ENCODE peak calls at places on chromosomes 7 and 10, in six cellular contexts. One of them, this sample, is unnamed.

GRCh38 chr7:121182281-121182680 is 146.5 kb upstream of the WNT16 start:
- DNase-seq in epithelial cell of esophagus: no peak
- DNase-seq in AML-193: no peak
- DNase-seq in stimulated activated naive CD8-positive, alpha-beta T cell treated with anti-CD3 and anti-CD28 coated beads, Interleukin-15, Interleukin-2, amounts not matched to agents 100 U/mL and 50 U/mL, for 24 hours: no peak
- DNase-seq in stimulated activated CD8-positive, alpha-beta memory T cell treated with anti-CD3 and anti-CD28 coated beads, Interleukin-15, amount 100 ng/mL, for 24 hours: no peak
- DNase-seq in T-helper 17 cell: no peak
- DNase-seq in this sample: no peak

GRCh38 chr7:41930538-41931262 is 227.8 kb upstream of the INHBA start:
- DNase-seq in AML-193: no peak
- DNase-seq in epithelial cell of esophagus: peak
- DNase-seq in T-helper 17 cell: no peak
- DNase-seq in stimulated activated naive CD8-positive, alpha-beta T cell treated with anti-CD3 and anti-CD28 coated beads, Interleukin-15, Interleukin-2, amounts not matched to agents 100 U/mL and 50 U/mL, for 24 hours: no peak
- DNase-seq in stimulated activated CD8-positive, alpha-beta memory T cell treated with anti-CD3 and anti-CD28 coated beads, Interleukin-15, amount 100 ng/mL, for 24 hours: no peak
- DNase-seq in this sample: no peak

GRCh38 chr10:61438141-61438984 is 14.8 kb downstream of the TMEM26 start:
- DNase-seq in epithelial cell of esophagus: no peak
- DNase-seq in stimulated activated naive CD8-positive, alpha-beta T cell treated with anti-CD3 and anti-CD28 coated beads, Interleukin-15, Interleukin-2, amounts not matched to agents 100 U/mL and 50 U/mL, for 24 hours: no peak
- DNase-seq in AML-193: no peak
- DNase-seq in stimulated activated CD8-positive, alpha-beta memory T cell treated with anti-CD3 and anti-CD28 coated beads, Interleukin-15, amount 100 ng/mL, for 24 hours: no peak
- DNase-seq in T-helper 17 cell: no peak
- DNase-seq in this sample: no peak

GRCh38 chr7:128082431-128082830 is 51.2 kb upstream of the LRRC4 start:
- DNase-seq in epithelial cell of esophagus: no peak
- DNase-seq in stimulated activated naive CD8-positive, alpha-beta T cell treated with anti-CD3 and anti-CD28 coated beads, Interleukin-15, Interleukin-2, amounts not matched to agents 100 U/mL and 50 U/mL, for 24 hours: no peak
- DNase-seq in stimulated activated CD8-positive, alpha-beta memory T cell treated with anti-CD3 and anti-CD28 coated beads, Interleukin-15, amount 100 ng/mL, for 24 hours: no peak
- DNase-seq in T-helper 17 cell: no peak
- DNase-seq in AML-193: no peak
- DNase-seq in this sample: no peak

GRCh38 chr10:105950410-105950809 is 1214.1 kb downstream of the SORCS1 start:
- DNase-seq in stimulated activated CD8-positive, alpha-beta memory T cell treated with anti-CD3 and anti-CD28 coated beads, Interleukin-15, amount 100 ng/mL, for 24 hours: no peak
- DNase-seq in stimulated activated naive CD8-positive, alpha-beta T cell treated with anti-CD3 and anti-CD28 coated beads, Interleukin-15, Interleukin-2, amounts not matched to agents 100 U/mL and 50 U/mL, for 24 hours: peak
- DNase-seq in epithelial cell of esophagus: peak
- DNase-seq in AML-193: peak
- DNase-seq in T-helper 17 cell: no peak
- DNase-seq in this sample: peak

GRCh38 chr10:48751730-48752129 is 67.1 kb downstream of the WDFY4 start:
- DNase-seq in T-helper 17 cell: no peak
- DNase-seq in AML-193: no peak
- DNase-seq in stimulated activated naive CD8-positive, alpha-beta T cell treated with anti-CD3 and anti-CD28 coated beads, Interleukin-15, Interleukin-2, amounts not matched to agents 100 U/mL and 50 U/mL, for 24 hours: no peak
- DNase-seq in epithelial cell of esophagus: no peak
- DNase-seq in stimulated activated CD8-positive, alpha-beta memory T cell treated with anti-CD3 and anti-CD28 coated beads, Interleukin-15, amount 100 ng/mL, for 24 hours: no peak
- DNase-seq in this sample: no peak

GRCh38 chr7:516606-517456 is 2.8 kb downstream of the PDGFA start:
- DNase-seq in stimulated activated CD8-positive, alpha-beta memory T cell treated with anti-CD3 and anti-CD28 coated beads, Interleukin-15, amount 100 ng/mL, for 24 hours: no peak
- DNase-seq in stimulated activated naive CD8-positive, alpha-beta T cell treated with anti-CD3 and anti-CD28 coated beads, Interleukin-15, Interleukin-2, amounts not matched to agents 100 U/mL and 50 U/mL, for 24 hours: peak
- DNase-seq in T-helper 17 cell: no peak
- DNase-seq in AML-193: no peak
- DNase-seq in epithelial cell of esophagus: peak
- DNase-seq in this sample: no peak

GRCh38 chr7:128168667-128169210 is 72.3 kb upstream of the LEP start:
- DNase-seq in AML-193: no peak
- DNase-seq in T-helper 17 cell: no peak
- DNase-seq in stimulated activated naive CD8-positive, alpha-beta T cell treated with anti-CD3 and anti-CD28 coated beads, Interleukin-15, Interleukin-2, amounts not matched to agents 100 U/mL and 50 U/mL, for 24 hours: peak
- DNase-seq in stimulated activated CD8-positive, alpha-beta memory T cell treated with anti-CD3 and anti-CD28 coated beads, Interleukin-15, amount 100 ng/mL, for 24 hours: no peak
- DNase-seq in epithelial cell of esophagus: peak
- DNase-seq in this sample: no peak